ENCODE peak calls at places on chromosomes 16 and 17, in five cellular contexts. One of them, this sample, is unnamed.

GRCh38 chr16:87067890-87068289 is 249.3 kb downstream of the C16orf95 start:
- DNase-seq in prostate gland: no peak
- DNase-seq in endothelial cell: no peak
- DNase-seq in heart right ventricle: no peak
- DNase-seq in WTC11: no peak
- DNase-seq in this sample: no peak

GRCh38 chr16:28189237-28189636 is 22.5 kb downstream of the XPO6 start:
- DNase-seq in prostate gland: no peak
- DNase-seq in endothelial cell: no peak
- DNase-seq in heart right ventricle: no peak
- DNase-seq in WTC11: no peak
- DNase-seq in this sample: no peak

GRCh38 chr17:12790806-12791148 is 1.5 kb downstream of the ARHGAP44 start:
- DNase-seq in prostate gland: no peak
- DNase-seq in endothelial cell: no peak
- DNase-seq in heart right ventricle: no peak
- DNase-seq in WTC11: peak; percentile 10
- DNase-seq in this sample: no peak

GRCh38 chr16:79607587-79607986 is 7.0 kb upstream of the MAF start:
- DNase-seq in prostate gland: no peak
- DNase-seq in endothelial cell: no peak
- DNase-seq in heart right ventricle: no peak
- DNase-seq in WTC11: no peak
- DNase-seq in this sample: no peak

GRCh38 chr17:65656390-65657250 is 95.2 kb upstream of the AXIN2 start:
- DNase-seq in prostate gland: no peak
- DNase-seq in endothelial cell: no peak
- DNase-seq in heart right ventricle: no peak
- DNase-seq in WTC11: no peak
- DNase-seq in this sample: peak; percentile 31

GRCh38 chr16:56608043-56608875 is at the start of gene MT2A:
- DNase-seq in prostate gland: peak; percentile 95
- DNase-seq in endothelial cell: peak; percentile 66
- DNase-seq in heart right ventricle: peak; percentile 94
- DNase-seq in WTC11: peak; percentile 89
- DNase-seq in this sample: peak; percentile 92

GRCh38 chr17:29495011-29495410 is 71.8 kb downstream of the ABHD15 start:
- DNase-seq in prostate gland: no peak
- DNase-seq in endothelial cell: no peak
- DNase-seq in heart right ventricle: no peak
- DNase-seq in WTC11: no peak
- DNase-seq in this sample: peak; percentile 17

GRCh38 chr17:79023886-79024771 is at the start of gene C1QTNF1:
- DNase-seq in prostate gland: no peak
- DNase-seq in endothelial cell: peak; percentile 55
- DNase-seq in heart right ventricle: peak; percentile 72
- DNase-seq in WTC11: peak; percentile 70
- DNase-seq in this sample: peak; percentile 88

GRCh38 chr16:20385844-20386832 is 18.4 kb downstream of the PDILT start:
- DNase-seq in prostate gland: peak; percentile 51
- DNase-seq in endothelial cell: peak; percentile 71
- DNase-seq in heart right ventricle: peak; percentile 47
- DNase-seq in WTC11: peak; percentile 87
- DNase-seq in this sample: peak; percentile 62

GRCh38 chr17:1646199-1646875 is 805 bp upstream of the SCARF1 start:
- DNase-seq in prostate gland: no peak
- DNase-seq in endothelial cell: no peak
- DNase-seq in heart right ventricle: no peak
- DNase-seq in WTC11: no peak
- DNase-seq in this sample: no peak

DNA sequence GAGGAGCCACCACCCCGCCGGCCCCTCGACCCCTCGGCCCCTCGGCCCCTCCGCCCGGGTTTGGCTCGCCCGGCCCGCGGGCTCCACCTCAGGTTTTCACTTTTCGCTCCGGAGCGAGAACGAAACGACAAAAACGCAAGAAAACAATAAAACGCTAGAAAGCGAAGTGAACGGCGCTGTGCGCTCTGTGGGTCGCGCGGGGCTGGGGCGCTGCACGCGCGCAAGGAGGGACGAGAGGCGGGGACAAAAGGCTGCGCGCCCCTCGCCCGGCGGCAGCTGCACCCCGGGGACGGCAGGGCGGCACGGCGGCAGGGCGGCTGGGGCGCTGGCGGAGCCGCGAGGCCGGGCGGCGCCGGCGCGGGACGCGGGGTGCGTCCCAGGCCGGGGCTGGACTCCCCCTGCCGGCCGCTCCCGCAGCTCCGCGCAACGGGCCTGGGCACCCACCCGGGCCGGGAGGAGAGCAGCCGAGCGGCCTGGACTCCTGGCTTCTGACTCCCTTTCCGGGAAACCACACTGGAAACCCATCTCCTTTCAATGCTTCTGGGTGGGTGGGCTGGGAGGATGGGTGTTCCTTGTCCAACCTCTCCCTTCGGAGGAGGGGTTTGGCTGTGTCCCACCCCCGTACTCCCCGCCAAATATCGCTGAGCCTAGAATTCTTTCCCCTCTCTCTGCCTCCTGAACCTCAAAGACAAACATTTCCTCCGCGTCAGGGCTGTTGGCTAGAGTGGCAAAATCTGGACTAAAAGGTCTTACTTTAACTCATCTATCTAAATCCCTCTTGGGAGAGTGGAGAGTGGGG is 9.9 kb downstream of the TBX2 start:
- DNase-seq in prostate gland: peak; percentile 56
- DNase-seq in endothelial cell: peak; percentile 76
- DNase-seq in heart right ventricle: peak; percentile 59
- DNase-seq in WTC11: peak; percentile 55
- DNase-seq in this sample: peak; percentile 80
- TF ChIP-seq CTCF in prostate gland: peak; percentile 57
- TF ChIP-seq CTCF in endothelial cell: peak; percentile 20
- TF ChIP-seq CTCF in heart right ventricle: peak; percentile 23
- TF ChIP-seq CTCF in WTC11: no peak
- TF ChIP-seq CTCF in this sample: peak; percentile 45

DNA sequence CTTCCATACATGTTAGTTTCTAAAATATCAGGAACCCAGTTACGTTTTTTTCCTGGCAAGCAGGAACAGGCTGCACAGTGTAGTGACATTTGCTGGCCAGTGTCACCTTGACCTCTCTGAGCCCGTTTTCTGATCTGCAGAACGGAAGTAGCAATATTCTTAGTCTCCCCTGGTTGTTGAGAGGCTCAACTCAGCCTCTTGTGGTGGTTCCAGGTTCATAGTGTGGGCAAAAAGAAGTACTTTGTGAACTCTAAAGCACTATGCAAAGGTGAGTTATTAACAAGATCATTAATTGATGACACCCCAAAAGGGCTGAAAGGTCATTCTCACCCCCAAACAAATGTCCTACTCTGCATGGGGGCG is 15.7 kb downstream of the IGF2BP1 start:
- DNase-seq in prostate gland: no peak
- DNase-seq in endothelial cell: no peak
- DNase-seq in heart right ventricle: no peak
- DNase-seq in WTC11: no peak
- DNase-seq in this sample: no peak
- TF ChIP-seq CTCF in prostate gland: no peak
- TF ChIP-seq CTCF in endothelial cell: no peak
- TF ChIP-seq CTCF in heart right ventricle: no peak
- TF ChIP-seq CTCF in WTC11: no peak
- TF ChIP-seq CTCF in this sample: no peak

GRCh38 chr16:82750078-82750477 is 123.3 kb downstream of the CDH13 start:
- DNase-seq in prostate gland: no peak
- DNase-seq in endothelial cell: no peak
- DNase-seq in heart right ventricle: no peak
- DNase-seq in WTC11: no peak
- DNase-seq in this sample: no peak

GRCh38 chr16:82744958-82745357 is 118.2 kb downstream of the CDH13 start:
- DNase-seq in prostate gland: no peak
- DNase-seq in endothelial cell: no peak
- DNase-seq in heart right ventricle: no peak
- DNase-seq in WTC11: no peak
- DNase-seq in this sample: no peak

GRCh38 chr16:82751020-82751419 is 124.3 kb downstream of the CDH13 start:
- DNase-seq in prostate gland: no peak
- DNase-seq in endothelial cell: no peak
- DNase-seq in heart right ventricle: no peak
- DNase-seq in WTC11: no peak
- DNase-seq in this sample: no peak

GRCh38 chr16:82753821-82754220 is 127.1 kb downstream of the CDH13 start:
- DNase-seq in prostate gland: no peak
- DNase-seq in endothelial cell: no peak
- DNase-seq in heart right ventricle: no peak
- DNase-seq in WTC11: no peak
- DNase-seq in this sample: no peak

DNA sequence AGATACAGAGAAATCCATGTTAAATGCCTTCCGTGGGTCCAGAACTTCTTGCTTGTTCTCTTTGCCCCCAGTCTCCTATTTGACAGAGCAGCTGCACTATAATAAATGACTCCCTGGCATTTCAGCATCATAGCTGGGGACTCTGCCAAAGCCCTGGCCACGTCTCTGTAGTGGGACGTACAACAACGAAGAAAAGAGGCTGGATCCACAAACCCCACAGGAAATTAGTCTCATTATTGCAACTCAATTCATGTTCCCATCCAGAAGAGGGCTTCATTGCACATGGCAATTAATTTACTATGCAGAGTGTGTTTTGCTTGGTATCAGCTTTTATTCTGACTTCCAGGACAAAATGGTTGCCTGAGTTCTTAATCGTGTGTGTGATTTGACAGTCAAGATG is 121.3 kb downstream of the CDH13 start:
- DNase-seq in prostate gland: no peak
- DNase-seq in endothelial cell: no peak
- DNase-seq in heart right ventricle: peak; percentile 57
- DNase-seq in WTC11: no peak
- DNase-seq in this sample: peak; percentile 91
- TF ChIP-seq CTCF in prostate gland: no peak
- TF ChIP-seq CTCF in endothelial cell: no peak
- TF ChIP-seq CTCF in heart right ventricle: no peak
- TF ChIP-seq CTCF in WTC11: no peak
- TF ChIP-seq CTCF in this sample: peak; percentile 50

GRCh38 chr16:49918257-49918656 is 62.3 kb upstream of the ZNF423 start:
- DNase-seq in prostate gland: no peak
- DNase-seq in endothelial cell: no peak
- DNase-seq in heart right ventricle: no peak
- DNase-seq in WTC11: peak; percentile 34
- DNase-seq in this sample: no peak
- TF ChIP-seq CTCF in prostate gland: no peak
- TF ChIP-seq CTCF in endothelial cell: no peak
- TF ChIP-seq CTCF in heart right ventricle: no peak
- TF ChIP-seq CTCF in WTC11: no peak
- TF ChIP-seq CTCF in this sample: no peak

GRCh38 chr17:80082403-80083135 is 18.8 kb upstream of the GAA start:
- DNase-seq in prostate gland: peak; percentile 60
- DNase-seq in endothelial cell: peak; percentile 75
- DNase-seq in heart right ventricle: peak; percentile 63
- DNase-seq in WTC11: peak; percentile 85
- DNase-seq in this sample: peak; percentile 84
- TF ChIP-seq CTCF in prostate gland: peak; percentile 69
- TF ChIP-seq CTCF in endothelial cell: peak; percentile 71
- TF ChIP-seq CTCF in heart right ventricle: peak; percentile 66
- TF ChIP-seq CTCF in WTC11: peak; percentile 40
- TF ChIP-seq CTCF in this sample: peak; percentile 77

This sample was measured in cardiac muscle cell.